ENCODE peak calls at places on chromosomes 12 and 14, in four cellular contexts. A is heart right ventricle, T is lung, Z is coronary artery. C is an unnamed sample.

GRCh38 chr12:72264548-72265175 is 7.5 kb upstream of the TRHDE start:
- DNase-seq in T (no peak), Z (no peak), A (no peak), C (no peak)

GRCh38 chr14:52977798-52978197 is 26.9 kb upstream of the FERMT2 start:
- DNase-seq in Z (no peak), A (no peak), T (no peak), C (no peak)

GRCh38 chr14:59238242-59238641 is 49.8 kb downstream of the DAAM1 start:
- DNase-seq in Z (no peak), T (no peak), A (no peak), C (no peak)

GRCh38 chr14:103808403-103809001 is 38.9 kb downstream of the PPP1R13B start:
- DNase-seq in T (peak; percentile 83), A (peak; percentile 66), Z (peak; percentile 74), C (peak; percentile 28)

GRCh38 chr12:89862511-89863331 is 154.1 kb upstream of the ATP2B1 start:
- DNase-seq in A (no peak), T (peak; percentile 36), Z (no peak), C (peak; percentile 66)

GRCh38 chr12:71282020-71282419 is 124.2 kb upstream of the TSPAN8 start:
- DNase-seq in A (no peak), T (no peak), Z (no peak), C (no peak)

GRCh38 chr14:72544615-72545387 is 349.1 kb downstream of the DPF3 start:
- DNase-seq in Z (no peak), A (no peak), T (no peak), C (no peak)

GRCh38 chr14:100065942-100066574 is 836 bp downstream of the EVL start:
- DNase-seq in Z (no peak), A (no peak), T (no peak), C (peak; percentile 71)

DNA sequence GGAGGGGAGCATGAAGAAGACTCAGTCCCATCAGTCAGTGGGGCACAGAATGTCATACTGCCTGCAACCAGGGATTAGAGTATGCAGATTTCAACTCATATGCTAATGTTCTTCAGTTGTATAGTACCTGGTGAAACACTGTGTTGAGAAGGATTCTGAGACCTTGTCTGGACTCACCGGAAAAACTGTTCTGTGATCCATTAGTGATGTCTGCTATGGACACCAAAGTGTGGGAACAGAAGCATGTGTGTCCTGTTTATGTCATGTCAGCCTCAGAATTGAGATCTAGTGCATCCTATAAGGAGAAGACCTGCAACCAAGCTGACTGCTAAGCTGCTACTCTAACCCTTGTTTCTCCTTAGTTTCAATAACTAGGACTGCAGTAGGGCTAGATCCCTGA is 43.5 kb downstream of the TRPV4 start:
- DNase-seq in T (no peak), Z (no peak), A (no peak), C (no peak)
- H3K27ac ChIP-seq in T (no peak overlapping the region), Z (no peak overlapping the region), A (no peak overlapping the region), C (no peak overlapping the region)

GRCh38 chr12:62631531-62632520 is 165.2 kb downstream of the MON2 start:
- DNase-seq in A (peak; percentile 66), Z (peak; percentile 81), T (peak; percentile 41), C (peak; percentile 13)
- H3K4me3 ChIP-seq in A (peak overlapping the region; percentile 64), Z (peak overlapping the region; percentile 75), T (peak overlapping the region; percentile 38), C (peak overlapping the region; percentile 62)

GRCh38 chr14:101150010-101150409 is 246.5 kb upstream of the RTL1 start:
- DNase-seq in A (no peak), T (no peak), Z (no peak), C (no peak)
- TF ChIP-seq CTCF in A (no peak), T (no peak), Z (no peak), C (no peak)

DNA sequence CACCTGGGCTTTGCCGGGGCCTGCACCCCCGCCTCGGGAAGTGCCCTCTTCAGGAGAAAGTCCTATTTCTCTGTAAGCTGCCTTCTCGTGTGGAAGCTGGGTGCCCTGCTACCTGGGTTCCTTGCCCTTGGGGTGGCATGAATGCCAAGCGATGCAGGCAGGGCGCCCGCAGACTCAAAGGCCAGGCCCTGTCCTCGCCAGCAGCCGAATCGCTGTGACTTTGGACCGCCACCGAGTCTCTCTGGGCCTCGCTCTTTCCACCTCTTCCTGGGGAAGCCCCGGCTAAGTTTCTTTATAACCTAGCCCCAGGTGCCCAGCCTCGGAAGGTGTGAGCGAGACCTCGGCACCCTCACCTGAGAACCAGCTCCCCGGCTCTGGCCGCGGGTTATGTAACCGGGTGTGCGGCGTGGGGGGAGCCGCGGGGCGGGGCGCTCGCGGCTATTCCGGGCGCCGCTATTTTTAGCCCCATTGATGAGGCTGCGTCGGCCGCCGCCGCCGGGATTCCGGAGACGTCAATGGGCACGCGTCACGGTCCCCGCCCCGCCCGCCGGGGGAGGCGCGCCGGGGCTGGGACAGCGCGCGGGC is 14.6 kb upstream of the NR4A1 start:
- DNase-seq in T (peak; percentile 82), A (peak; percentile 91), Z (no peak), C (peak; percentile 77)
- H3K27ac ChIP-seq in T (peak overlapping the region; percentile 82), A (peak overlapping the region; percentile 95), Z (peak overlapping the region; percentile 99), C (peak overlapping the region; percentile 46)

DNA sequence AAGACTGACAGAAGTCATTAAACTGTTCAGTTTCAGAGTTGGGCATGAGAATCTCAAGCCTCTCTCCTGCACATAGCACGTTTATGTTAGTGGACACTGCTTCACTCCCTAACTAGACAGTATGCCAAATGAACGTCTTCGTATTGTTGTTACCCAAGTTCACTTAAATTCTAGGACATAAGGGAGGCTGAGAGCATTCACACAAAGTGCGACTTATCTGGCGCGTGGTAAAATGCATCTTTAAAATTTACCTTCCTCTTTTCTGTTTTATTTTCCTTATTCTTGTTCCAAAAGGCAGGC is 166.3 kb downstream of the AKAP6 start:
- DNase-seq in T (no peak), A (no peak), Z (no peak), C (no peak)
- H3K4me3 ChIP-seq in T (no peak overlapping the region), A (peak overlapping the region; percentile 59), Z (peak overlapping the region; percentile 54), C (no peak overlapping the region)

DNA sequence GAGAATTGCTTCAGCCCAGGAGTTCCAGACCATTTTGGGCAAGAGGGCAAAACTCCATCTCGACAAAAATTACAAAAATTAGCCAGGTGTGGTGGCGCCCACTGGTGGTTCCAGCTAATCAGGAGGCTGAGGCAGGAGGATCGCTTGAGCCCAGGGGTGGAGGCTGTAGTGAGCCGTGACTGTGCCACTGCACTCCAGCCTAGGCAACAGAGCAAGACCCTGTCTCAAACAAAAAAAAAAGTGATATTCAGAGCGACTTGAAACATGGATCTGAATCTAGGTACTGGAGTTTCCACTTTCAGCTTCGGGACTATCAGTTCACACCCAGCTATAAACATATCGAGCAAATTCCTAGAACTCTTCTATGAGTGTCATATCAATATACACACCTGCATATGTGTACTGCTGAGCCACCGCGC is 16.3 kb upstream of the RNF34 start:
- DNase-seq in A (no peak), T (no peak), Z (no peak), C (no peak)
- TF ChIP-seq CTCF in A (no peak), T (no peak), Z (no peak), C (no peak)

GRCh38 chr12:64672925-64673409 is 62.7 kb downstream of the RASSF3 start:
- DNase-seq in A (peak; percentile 56), T (peak; percentile 51), Z (no peak), C (no peak)
- H3K27ac ChIP-seq in A (peak overlapping the region; percentile 79), T (peak overlapping the region; percentile 68), Z (peak overlapping the region; percentile 91), C (peak overlapping the region; percentile 66)

GRCh38 chr12:76014007-76014406 is 17.6 kb downstream of the PHLDA1 start:
- DNase-seq in Z (no peak), T (no peak), A (no peak), C (no peak)

GRCh38 chr12:76010732-76011458 is 20.7 kb downstream of the PHLDA1 start:
- DNase-seq in Z (no peak), A (no peak), T (no peak), C (no peak)

GRCh38 chr12:76018111-76018510 is 13.5 kb downstream of the PHLDA1 start:
- DNase-seq in Z (no peak), A (no peak), T (peak; percentile 48), C (no peak)

GRCh38 chr12:76012656-76013055 is 18.9 kb downstream of the PHLDA1 start:
- DNase-seq in T (no peak), A (no peak), Z (no peak), C (no peak)

DNA sequence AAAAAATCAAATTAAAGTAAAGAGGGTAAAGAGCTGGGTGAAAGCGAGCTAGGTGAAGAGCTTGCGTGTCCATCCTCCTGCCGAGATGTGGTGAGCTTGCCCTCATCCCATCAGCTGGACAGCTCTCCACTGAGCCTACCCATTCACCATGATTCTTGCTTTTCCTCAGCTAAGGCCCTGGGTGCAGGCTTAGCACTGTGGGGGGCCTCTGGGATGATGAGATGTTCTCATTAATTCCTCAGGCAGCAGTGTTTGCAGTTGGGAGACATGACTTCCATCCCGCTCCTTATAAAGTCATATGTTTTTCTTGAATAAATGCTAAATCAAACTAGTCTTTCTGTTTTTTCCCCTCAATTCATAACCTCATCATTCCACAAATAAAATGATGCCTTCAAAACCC is 18.0 kb downstream of the PHLDA1 start:
- DNase-seq in Z (no peak), A (no peak), T (no peak), C (no peak)
- H3K4me3 ChIP-seq in Z (no peak overlapping the region), A (no peak overlapping the region), T (no peak overlapping the region), C (no peak overlapping the region)

GRCh38 chr12:53986686-53987180 is 1.8 kb downstream of the HOXC10 start:
- DNase-seq in T (no peak), Z (no peak), A (no peak), C (no peak)

GRCh38 chr12:53985358-53985899 is 483 bp downstream of the HOXC10 start:
- DNase-seq in Z (no peak), T (no peak), A (no peak), C (no peak)

GRCh38 chr12:53983580-53984572 is 1.1 kb upstream of the HOXC10 start:
- DNase-seq in Z (no peak), A (no peak), T (no peak), C (no peak)

GRCh38 chr12:53985900-53986685 is 1.1 kb downstream of the HOXC10 start:
- DNase-seq in A (no peak), Z (no peak), T (no peak), C (no peak)

DNA sequence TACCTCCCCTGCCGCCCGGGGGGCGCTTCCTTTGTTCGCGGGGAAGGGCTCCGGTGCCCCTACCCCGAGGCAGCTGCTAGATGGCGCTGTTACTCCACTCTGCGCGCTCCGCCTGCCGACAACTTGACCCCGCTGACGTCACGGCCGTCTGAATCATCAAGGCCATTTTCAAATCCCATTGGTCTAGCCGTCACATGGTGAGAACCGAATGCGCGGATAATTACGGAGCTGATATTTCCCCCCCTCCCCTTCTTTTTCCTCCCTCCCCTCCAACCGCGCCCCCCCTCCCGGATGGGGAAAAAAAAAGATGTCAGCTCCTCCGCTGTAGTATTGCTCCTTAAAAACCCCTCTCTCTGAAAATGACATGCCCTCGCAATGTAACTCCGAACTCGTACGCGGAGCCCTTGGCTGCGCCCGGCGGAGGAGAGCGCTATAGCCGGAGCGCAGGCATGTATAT is at the start of gene HOXC10:
- DNase-seq in A (peak; percentile 68), Z (no peak), T (peak; percentile 54), C (peak; percentile 69)
- TF ChIP-seq CTCF in A (peak; percentile 49), Z (peak; percentile 32), T (no peak), C (peak; percentile 44)